ENCODE peak calls at places on chromosomes 6 and 20, in nine cellular contexts. D, Y, V, P, H, T, Q, K and A are unnamed samples.
A peak's percentile ranks its signal among the peaks of the same experiment; 100 is the strongest.

GRCh38 chr6:399785-400517 is 8.4 kb downstream of the IRF4 start:
- DNase-seq in D (no peak), Y (peak; percentile 86), V (no peak), P (no peak), H (peak; percentile 79), T (no peak), Q (no peak), K (no peak), A (no peak)

GRCh38 chr20:32439132-32439829 is 81.2 kb downstream of the ASXL1 start:
- DNase-seq in D (no peak), Y (no peak), V (no peak), P (no peak), H (no peak), T (no peak), Q (no peak), K (peak; percentile 60), A (no peak)

GRCh38 chr6:81795890-81796289 is 43.4 kb upstream of the TENT5A start:
- DNase-seq in D (no peak), Y (no peak), V (no peak), P (no peak), H (no peak), T (no peak), Q (no peak), K (no peak), A (no peak)

GRCh38 chr6:42454428-42454791 is 2.7 kb upstream of the TRERF1 start:
- DNase-seq in D (no peak), Y (no peak), V (no peak), P (no peak), H (no peak), T (no peak), Q (no peak), K (no peak), A (no peak)

GRCh38 chr6:89952696-89953095 is 58.4 kb downstream of the GJA10 start:
- DNase-seq in D (no peak), Y (peak; percentile 25), V (no peak), P (no peak), H (no peak), T (no peak), Q (peak; percentile 45), K (no peak), A (peak; percentile 86)

GRCh38 chr20:32918751-32919150 is 60.0 kb downstream of the EFCAB8 start:
- DNase-seq in D (no peak), Y (no peak), V (no peak), P (no peak), H (no peak), T (no peak), Q (no peak), K (peak; percentile 56), A (no peak)

GRCh38 chr6:78629154-78629721 is 238.1 kb upstream of the IRAK1BP1 start:
- DNase-seq in D (no peak), Y (no peak), V (no peak), P (no peak), H (no peak), T (no peak), Q (no peak), K (no peak), A (no peak)

GRCh38 chr6:46923476-46923875 is 1.7 kb upstream of the ADGRF5 start:
- DNase-seq in D (no peak), Y (no peak), V (no peak), P (no peak), H (no peak), T (no peak), Q (no peak), K (no peak), A (no peak)

GRCh38 chr20:37518606-37519507 is 2.2 kb upstream of the NNAT start:
- DNase-seq in D (no peak), Y (no peak), V (no peak), P (no peak), H (no peak), T (no peak), Q (no peak), K (peak; percentile 82), A (no peak)

GRCh38 chr6:27986928-27987725 is 30.1 kb downstream of the OR2B6 start:
- DNase-seq in D (no peak), Y (no peak), V (no peak), P (no peak), H (no peak), T (no peak), Q (no peak), K (no peak), A (no peak)

GRCh38 chr20:14449323-14449722 is 111.9 kb upstream of the FLRT3 start:
- DNase-seq in D (no peak), Y (no peak), V (no peak), P (no peak), H (no peak), T (no peak), Q (no peak), K (no peak), A (no peak)